ENCODE peak calls at places on chromosomes 16 and 17, in ten cellular contexts. R is naive thymus-derived CD8-positive, alpha-beta T cell; Z is glutamatergic neuron; F is astrocyte of the spinal cord; D is MM.1S; P is cardiac muscle cell; U is GM04503; O is aorta; T is activated CD8-positive, alpha-beta memory T cell treated with anti-CD3 and anti-CD28 coated beads, Interleukin-2, amount 50 U/mL, for 48 hours; I is iPS-NIHi11. C is an unnamed sample.

GRCh38 chr17:20059728-20060188 is 50.6 kb downstream of the SPECC1 start:
- DNase-seq in Z (no peak), T (no peak), D (peak), F (peak), U (peak), O (no peak), R (no peak), I (no peak), P (peak), C (no peak)

GRCh38 chr17:73091410-73091769 is 1.1 kb downstream of the SLC39A11 start:
- DNase-seq in D (no peak), I (no peak), F (no peak), P (no peak), O (no peak), R (no peak), T (no peak), U (no peak), Z (no peak), C (no peak)

GRCh38 chr16:77555101-77555500 is 120.3 kb upstream of the ADAMTS18 start:
- DNase-seq in R (no peak), I (no peak), D (no peak), O (no peak), F (no peak), Z (no peak), P (no peak), T (no peak), U (no peak), C (no peak)

GRCh38 chr16:66020061-66020460 is 346.4 kb upstream of the CDH5 start:
- DNase-seq in D (no peak), U (no peak), O (no peak), F (no peak), I (no peak), P (no peak), T (no peak), Z (no peak), R (no peak), C (no peak)

GRCh38 chr16:84643180-84643583 is 5.1 kb upstream of the KLHL36 start:
- DNase-seq in P (peak), R (no peak), U (peak), O (peak), D (no peak), T (no peak), Z (peak), F (peak), I (no peak), C (peak)

GRCh38 chr17:64148699-64149098 is 18.8 kb upstream of the ERN1 start:
- DNase-seq in I (no peak), Z (no peak), P (no peak), T (no peak), F (no peak), D (no peak), U (no peak), O (no peak), R (no peak), C (no peak)

GRCh38 chr16:81035975-81036750 is 521 bp downstream of the ATMIN start:
- DNase-seq in P (peak), Z (peak), T (peak), I (peak), O (peak), F (peak), R (no peak), U (no peak), D (peak), C (no peak)

GRCh38 chr17:17935321-17936271 is 36.6 kb downstream of the TOM1L2 start:
- DNase-seq in U (peak), O (peak), I (no peak), Z (no peak), P (peak), R (no peak), D (no peak), T (no peak), F (peak), C (peak)

GRCh38 chr16:74143171-74143570 is 153.4 kb upstream of the PSMD7 start:
- DNase-seq in U (no peak), D (no peak), Z (no peak), R (no peak), O (no peak), P (no peak), I (no peak), T (no peak), F (no peak), C (no peak)

GRCh38 chr17:8940866-8941471 is 24.5 kb downstream of the PIK3R5 start:
- DNase-seq in Z (no peak), F (no peak), O (no peak), D (no peak), I (no peak), U (no peak), T (no peak), P (no peak), R (no peak), C (no peak)

GRCh38 chr16:75433732-75434413 is 570 bp upstream of the CFDP1 start:
- DNase-seq in O (peak), R (no peak), F (peak), I (peak), D (peak), P (peak), Z (peak), T (no peak), U (peak), C (peak)

GRCh38 chr17:36862116-36862920 is 75.0 kb upstream of the LHX1 start:
- DNase-seq in O (no peak), I (no peak), Z (no peak), P (no peak), F (no peak), R (no peak), D (no peak), T (no peak), U (no peak), C (no peak)

GRCh38 chr16:8655184-8655717 is 19.2 kb upstream of the ABAT start:
- DNase-seq in O (no peak), I (peak), D (peak), U (no peak), P (peak), Z (peak), F (peak), R (no peak), T (peak), C (no peak)

GRCh38 chr16:85421338-85422123 is 191.6 kb upstream of the GSE1 start:
- DNase-seq in D (no peak), O (peak), R (no peak), Z (peak), F (no peak), T (no peak), P (no peak), U (no peak), I (no peak), C (no peak)

GRCh38 chr17:39972271-39972670 is 8.3 kb upstream of the PSMD3 start:
- DNase-seq in D (no peak), O (no peak), T (no peak), P (no peak), I (no peak), R (no peak), U (no peak), Z (no peak), F (peak), C (no peak)

GRCh38 chr16:13098536-13098935 is 197.1 kb downstream of the SHISA9 start:
- DNase-seq in R (no peak), U (no peak), I (no peak), D (no peak), T (no peak), F (no peak), O (no peak), P (no peak), Z (no peak), C (no peak)

GRCh38 chr16:4937782-4938682 is 1.1 kb upstream of the PPL start:
- DNase-seq in Z (no peak), F (no peak), O (no peak), D (no peak), R (no peak), T (no peak), I (no peak), U (no peak), P (no peak), C (no peak)

GRCh38 chr16:13168091-13168572 is 266.7 kb downstream of the SHISA9 start:
- DNase-seq in R (no peak), O (no peak), D (no peak), P (no peak), Z (no peak), U (no peak), F (no peak), T (no peak), I (peak), C (no peak)

GRCh38 chr16:2715519-2715918 is 4.5 kb downstream of the PRSS27 start:
- DNase-seq in O (peak), I (peak), R (peak), T (peak), D (peak), U (no peak), Z (no peak), F (peak), P (peak), C (peak)

GRCh38 chr17:59365383-59365981 is 34.0 kb downstream of the YPEL2 start:
- DNase-seq in F (no peak), P (no peak), U (no peak), T (no peak), O (no peak), D (peak), Z (peak), R (no peak), I (no peak), C (no peak)

GRCh38 chr16:53433930-53434435 is 288 bp upstream of the RBL2 start:
- DNase-seq in T (no peak), Z (no peak), P (peak), F (no peak), U (no peak), R (no peak), D (no peak), I (no peak), O (no peak), C (no peak)

GRCh38 chr17:44376124-44376523 is 12.5 kb upstream of the FAM171A2 start:
- DNase-seq in I (peak), U (no peak), D (no peak), Z (peak), O (no peak), R (no peak), P (peak), F (no peak), T (no peak), C (no peak)

GRCh38 chr17:9021158-9021984 is at the start of gene NTN1:
- DNase-seq in F (no peak), R (peak), P (peak), O (peak), U (no peak), D (peak), Z (peak), I (peak), T (peak), C (no peak)

GRCh38 chr17:76265624-76266243 is 586 bp downstream of the UBALD2 start:
- DNase-seq in Z (peak), R (peak), I (peak), F (no peak), T (peak), O (peak), U (no peak), P (peak), D (no peak), C (no peak)

GRCh38 chr17:73343168-73343634 is 31.4 kb upstream of the CDC42EP4 start:
- DNase-seq in O (peak), Z (peak), I (peak), P (peak), F (peak), R (no peak), T (no peak), U (peak), D (no peak), C (peak)

GRCh38 chr17:59304811-59305210 is 26.6 kb upstream of the YPEL2 start:
- DNase-seq in F (no peak), I (no peak), R (no peak), D (no peak), P (no peak), O (no peak), U (no peak), T (no peak), Z (no peak), C (no peak)

GRCh38 chr17:50459081-50459676 is 9.5 kb downstream of the CHAD start:
- DNase-seq in Z (no peak), T (no peak), U (no peak), O (no peak), I (no peak), R (no peak), D (no peak), P (peak), F (no peak), C (no peak)

GRCh38 chr17:45660474-45660873 is 123.6 kb upstream of the CRHR1 start:
- DNase-seq in I (peak), O (no peak), T (no peak), D (no peak), P (no peak), F (no peak), Z (no peak), U (no peak), R (no peak), C (no peak)

GRCh38 chr16:84840687-84841627 is 21.2 kb downstream of the CRISPLD2 start:
- DNase-seq in P (no peak), R (no peak), D (no peak), T (no peak), Z (no peak), O (no peak), F (no peak), I (no peak), U (no peak), C (no peak)